ENCODE peak calls at places on chromosomes 12 and 14, in nine cellular contexts. V is WTC11; N is aorta; U is AG10803; B is neural progenitor cell; H is activated CD4-positive, CD25-positive, alpha-beta regulatory T cell; Y is IMR-90; J is suprapubic skin; L is nucleus accumbens. D is an unnamed sample.

GRCh38 chr14:95614335-95614734 is 71.9 kb upstream of the TCL1B start:
- DNase-seq in V (no peak), N (no peak), U (no peak), B (no peak), H (no peak), Y (no peak), J (no peak), L (no peak), D (peak)

GRCh38 chr14:71139058-71139946 is 232.0 kb downstream of the PCNX1 start:
- DNase-seq in V (peak), N (peak), U (peak), B (peak), H (peak), Y (peak), J (peak), L (peak), D (peak)

GRCh38 chr12:14913381-14913781 is 25.0 kb downstream of the ERP27 start:
- DNase-seq in V (no peak), N (no peak), U (no peak), B (no peak), H (no peak), Y (no peak), J (peak), L (no peak), D (peak)

GRCh38 chr12:28878629-28879028 is 270.4 kb upstream of the FAR2 start:
- DNase-seq in V (no peak), N (no peak), U (no peak), B (no peak), H (no peak), Y (no peak), J (no peak), L (no peak), D (no peak)

GRCh38 chr12:124608451-124608870 is 41.0 kb upstream of the NCOR2 start:
- DNase-seq in V (no peak), N (no peak), U (no peak), B (no peak), H (no peak), Y (no peak), J (no peak), L (no peak), D (peak)

GRCh38 chr14:101972126-101972785 is 7.9 kb downstream of the DYNC1H1 start:
- DNase-seq in V (no peak), N (peak), U (peak), B (no peak), H (no peak), Y (peak), J (peak), L (no peak), D (peak)

GRCh38 chr12:89353188-89353822 is 1.0 kb upstream of the DUSP6 start:
- DNase-seq in V (peak), N (peak), U (peak), B (peak), H (peak), Y (peak), J (peak), L (peak), D (peak)

GRCh38 chr14:64790478-64790877 is 86.3 kb downstream of the PLEKHG3 start:
- DNase-seq in V (no peak), N (no peak), U (no peak), B (peak), H (no peak), Y (no peak), J (no peak), L (no peak), D (no peak)

GRCh38 chr14:74763803-74764531 is 851 bp downstream of the YLPM1 start:
- DNase-seq in V (no peak), N (no peak), U (peak), B (peak), H (no peak), Y (peak), J (peak), L (no peak), D (peak)

GRCh38 chr14:38171197-38171596 is 36.5 kb upstream of the SSTR1 start:
- DNase-seq in V (no peak), N (no peak), U (peak), B (no peak), H (no peak), Y (peak), J (no peak), L (no peak), D (no peak)

GRCh38 chr12:31687101-31687527 is 27.6 kb downstream of the ETFBKMT start:
- DNase-seq in V (no peak), N (no peak), U (no peak), B (no peak), H (no peak), Y (no peak), J (no peak), L (no peak), D (no peak)

GRCh38 chr14:77804592-77804991 is 4.7 kb downstream of the ADCK1 start:
- DNase-seq in V (peak), N (peak), U (no peak), B (peak), H (no peak), Y (no peak), J (no peak), L (no peak), D (no peak)

D was measured in RPMI7951.